ENCODE peak calls at places on chromosomes 6 and 20, in eight cellular contexts. One of them, this sample, is unnamed.

GRCh38 chr20:62244644-62245108 is 6.4 kb downstream of the OSBPL2 start:
- DNase-seq in amniotic stem cell: no peak
- DNase-seq in type B pancreatic cell: no peak
- DNase-seq in nephron progenitor cell: no peak
- DNase-seq in GM10248: no peak
- DNase-seq in HT1080: no peak
- DNase-seq in GOT3: no peak
- DNase-seq in T-helper 17 cell: no peak
- DNase-seq in this sample: no peak

GRCh38 chr6:90271831-90272230 is 24.8 kb downstream of the BACH2 start:
- DNase-seq in HT1080: no peak
- DNase-seq in GOT3: no peak
- DNase-seq in nephron progenitor cell: no peak
- DNase-seq in GM10248: no peak
- DNase-seq in T-helper 17 cell: no peak
- DNase-seq in type B pancreatic cell: no peak
- DNase-seq in amniotic stem cell: no peak
- DNase-seq in this sample: no peak

GRCh38 chr6:139017227-139017626 is 11.3 kb upstream of the ABRACL start:
- DNase-seq in T-helper 17 cell: no peak
- DNase-seq in HT1080: no peak
- DNase-seq in GM10248: no peak
- DNase-seq in nephron progenitor cell: peak
- DNase-seq in GOT3: no peak
- DNase-seq in type B pancreatic cell: no peak
- DNase-seq in amniotic stem cell: no peak
- DNase-seq in this sample: no peak

GRCh38 chr20:63124092-63124781 is 91.7 kb downstream of the YTHDF1 start:
- DNase-seq in GOT3: no peak
- DNase-seq in T-helper 17 cell: peak
- DNase-seq in amniotic stem cell: no peak
- DNase-seq in HT1080: peak
- DNase-seq in GM10248: no peak
- DNase-seq in type B pancreatic cell: peak
- DNase-seq in nephron progenitor cell: peak
- DNase-seq in this sample: no peak

GRCh38 chr6:112468359-112468758 is 121.2 kb downstream of the RFPL4B start:
- DNase-seq in amniotic stem cell: peak
- DNase-seq in nephron progenitor cell: no peak
- DNase-seq in GM10248: no peak
- DNase-seq in GOT3: no peak
- DNase-seq in T-helper 17 cell: no peak
- DNase-seq in type B pancreatic cell: no peak
- DNase-seq in HT1080: no peak
- DNase-seq in this sample: no peak

GRCh38 chr20:46802696-46803445 is 91.8 kb upstream of the EYA2 start:
- DNase-seq in nephron progenitor cell: no peak
- DNase-seq in GM10248: no peak
- DNase-seq in GOT3: no peak
- DNase-seq in amniotic stem cell: no peak
- DNase-seq in HT1080: no peak
- DNase-seq in type B pancreatic cell: no peak
- DNase-seq in T-helper 17 cell: no peak
- DNase-seq in this sample: no peak

GRCh38 chr6:12311106-12311505 is 20.9 kb downstream of the EDN1 start:
- DNase-seq in GM10248: no peak
- DNase-seq in GOT3: no peak
- DNase-seq in nephron progenitor cell: no peak
- DNase-seq in amniotic stem cell: no peak
- DNase-seq in HT1080: peak
- DNase-seq in T-helper 17 cell: no peak
- DNase-seq in type B pancreatic cell: no peak
- DNase-seq in this sample: no peak

GRCh38 chr6:22157233-22157632 is 139.6 kb downstream of the PRL start:
- DNase-seq in type B pancreatic cell: no peak
- DNase-seq in nephron progenitor cell: no peak
- DNase-seq in amniotic stem cell: no peak
- DNase-seq in GM10248: no peak
- DNase-seq in T-helper 17 cell: no peak
- DNase-seq in GOT3: no peak
- DNase-seq in HT1080: no peak
- DNase-seq in this sample: no peak

GRCh38 chr6:36487698-36488097 is 44.9 kb downstream of the KCTD20 start:
- DNase-seq in GM10248: no peak
- DNase-seq in amniotic stem cell: no peak
- DNase-seq in type B pancreatic cell: no peak
- DNase-seq in T-helper 17 cell: no peak
- DNase-seq in GOT3: no peak
- DNase-seq in nephron progenitor cell: no peak
- DNase-seq in HT1080: no peak
- DNase-seq in this sample: no peak

GRCh38 chr20:54095824-54096223 is 25.4 kb upstream of the BCAS1 start:
- DNase-seq in amniotic stem cell: no peak
- DNase-seq in HT1080: no peak
- DNase-seq in GM10248: no peak
- DNase-seq in GOT3: no peak
- DNase-seq in nephron progenitor cell: no peak
- DNase-seq in T-helper 17 cell: no peak
- DNase-seq in type B pancreatic cell: no peak
- DNase-seq in this sample: no peak

GRCh38 chr20:22241609-22242008 is 342.8 kb downstream of the FOXA2 start:
- DNase-seq in amniotic stem cell: no peak
- DNase-seq in type B pancreatic cell: no peak
- DNase-seq in GOT3: no peak
- DNase-seq in HT1080: no peak
- DNase-seq in T-helper 17 cell: no peak
- DNase-seq in nephron progenitor cell: no peak
- DNase-seq in GM10248: no peak
- DNase-seq in this sample: no peak

GRCh38 chr20:63073051-63073737 is 66.4 kb upstream of the BHLHE23 start:
- DNase-seq in T-helper 17 cell: peak
- DNase-seq in GM10248: no peak
- DNase-seq in HT1080: no peak
- DNase-seq in amniotic stem cell: no peak
- DNase-seq in type B pancreatic cell: no peak
- DNase-seq in GOT3: no peak
- DNase-seq in nephron progenitor cell: no peak
- DNase-seq in this sample: no peak